ENCODE peak calls at places on chromosomes 5 and 9, in four cellular contexts. H is tibial nerve, P is astrocyte, L is uterus. I is an unnamed sample.

GRCh38 chr9:111939322-111939721 is 42.7 kb downstream of the UGCG start:
- DNase-seq in P (no peak), L (no peak), H (no peak), I (no peak)

GRCh38 chr9:36319806-36320205 is 61.6 kb upstream of the GNE start:
- DNase-seq in P (no peak), H (no peak), L (no peak), I (no peak)

GRCh38 chr9:98333703-98334582 is 78.5 kb upstream of the TBC1D2 start:
- DNase-seq in P (peak), L (no peak), H (no peak), I (no peak)

GRCh38 chr5:142175461-142176142 is 67.0 kb downstream of the NDFIP1 start:
- DNase-seq in H (no peak), L (no peak), P (no peak), I (peak)

GRCh38 chr9:136368190-136368589 is 4.6 kb upstream of the DNLZ start:
- DNase-seq in H (no peak), P (no peak), L (no peak), I (no peak)

GRCh38 chr5:116361171-116361967 is 213.3 kb downstream of the SEMA6A start:
- DNase-seq in P (peak), L (no peak), H (no peak), I (peak)

GRCh38 chr5:16505904-16506303 is 40.3 kb upstream of the ZNF622 start:
- DNase-seq in P (no peak), L (no peak), H (no peak), I (no peak)

GRCh38 chr5:75023368-75024159 is 28.8 kb downstream of the GCNT4 start:
- DNase-seq in H (no peak), L (no peak), P (no peak), I (no peak)

GRCh38 chr5:68465133-68465532 is 249.6 kb downstream of the PIK3R1 start:
- DNase-seq in L (no peak), P (no peak), H (no peak), I (no peak)

GRCh38 chr5:69271376-69271775 is 36.7 kb downstream of the CDK7 start:
- DNase-seq in H (peak), L (no peak), P (peak), I (no peak)

GRCh38 chr5:140734354-140734753 is 34.1 kb downstream of the ZMAT2 start:
- DNase-seq in L (no peak), H (peak), P (no peak), I (no peak)

GRCh38 chr9:105064248-105065118 is 136.5 kb upstream of the ABCA1 start:
- DNase-seq in P (peak), H (peak), L (peak), I (peak)

DNA sequence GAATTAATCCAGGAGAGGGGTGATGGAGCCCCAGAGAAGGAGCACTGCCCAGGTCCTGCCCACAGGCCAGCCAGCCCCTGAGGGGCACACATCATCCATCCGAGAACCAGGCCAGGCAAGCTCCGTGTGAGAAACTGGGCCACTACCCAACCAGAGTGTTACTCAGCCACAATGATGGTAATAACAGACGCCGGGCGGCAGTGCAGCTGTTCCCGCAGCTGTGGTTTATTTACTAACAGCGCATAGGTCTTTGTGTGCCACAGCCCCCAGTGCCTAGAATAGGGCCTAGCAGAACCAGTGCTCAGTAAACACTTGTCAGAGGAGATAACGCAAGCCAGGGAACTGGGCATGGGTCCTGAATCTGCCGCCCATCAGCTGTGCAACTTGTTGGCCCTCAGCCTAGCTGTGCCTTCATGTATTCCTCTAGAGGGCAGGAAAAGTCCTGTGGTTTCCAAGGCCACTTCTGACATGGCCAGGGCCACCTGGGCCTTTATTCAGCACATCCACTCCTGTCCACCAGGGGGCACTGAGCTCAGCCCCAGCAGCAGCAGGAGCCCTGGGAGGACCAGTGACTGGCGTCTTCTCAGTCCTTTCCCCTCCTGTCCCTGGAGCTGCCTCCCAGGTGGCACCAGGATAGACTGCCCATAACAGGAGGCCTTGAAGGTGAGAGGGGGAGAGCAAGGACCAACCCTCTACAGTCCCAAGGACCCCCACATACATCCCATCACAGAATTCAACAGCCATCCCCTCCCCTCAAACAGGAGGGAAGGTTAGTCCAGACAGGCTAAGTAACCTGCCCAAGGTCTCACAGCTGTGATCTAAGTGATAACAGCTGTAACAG is 2.1 kb downstream of the MXD3 start:
- DNase-seq in P (peak), L (no peak), H (no peak), I (no peak)
- TF ChIP-seq CTCF in P (peak), L (peak), H (peak), I (peak)

GRCh38 chr9:130117816-130118632 is 54.2 kb upstream of the NCS1 start:
- DNase-seq in P (peak), H (no peak), L (peak), I (peak)
- TF ChIP-seq CTCF in P (no peak), H (no peak), L (no peak), I (no peak)

DNA sequence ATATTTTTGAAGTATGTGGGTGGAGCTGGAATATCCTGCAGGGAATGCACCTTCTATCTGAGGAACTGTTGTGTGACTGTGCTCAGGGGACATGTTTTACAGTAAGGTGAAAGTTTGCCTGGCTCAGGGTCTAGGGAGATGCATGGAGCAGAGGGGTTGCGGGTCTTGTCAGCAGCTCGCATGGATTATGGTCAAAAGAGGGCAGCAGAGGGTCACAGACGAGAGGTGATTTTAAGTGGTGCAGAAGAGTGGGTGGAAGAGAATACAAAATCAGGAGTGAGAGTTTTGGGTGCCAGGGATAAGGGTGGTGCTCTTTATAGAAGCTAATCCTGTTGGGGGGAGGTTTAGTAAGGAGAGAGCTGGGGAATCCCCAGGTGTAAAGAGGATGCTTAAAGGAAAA is 53.5 kb upstream of the GRIN3A start:
- DNase-seq in H (peak), P (peak), L (no peak), I (no peak)
- TF ChIP-seq CTCF in H (no peak), P (peak), L (no peak), I (peak)

DNA sequence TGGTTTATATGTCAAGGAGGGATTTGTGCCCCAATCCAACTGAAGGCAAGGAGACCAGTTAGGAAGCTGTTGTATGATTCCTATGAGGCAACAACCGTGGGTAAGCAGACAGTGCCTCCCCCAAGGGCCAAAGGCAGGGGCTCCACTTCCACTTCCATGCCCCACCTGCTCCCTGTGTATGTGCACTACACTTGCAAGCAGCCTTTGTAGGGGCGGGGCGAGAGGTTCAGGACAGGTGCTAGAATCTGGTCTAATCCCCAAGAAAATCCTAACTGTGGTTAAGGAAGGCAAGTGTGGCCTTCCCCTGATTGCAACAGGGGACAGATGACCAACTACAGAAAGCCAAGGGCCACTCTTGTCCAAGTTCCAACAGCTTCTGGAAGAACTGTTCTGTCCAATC is 41.7 kb downstream of the B4GALT1 start:
- DNase-seq in P (no peak), L (no peak), H (no peak), I (no peak)
- TF ChIP-seq CTCF in P (no peak), L (no peak), H (no peak), I (no peak)